ENCODE peak calls at places on chromosomes 13 and 19, in five cellular contexts. M is ascending aorta, I is psoas muscle, U is heart left ventricle, N is posterior vena cava. L is an unnamed sample.

GRCh38 chr19:48393196-48393558 is 291 bp upstream of the GRIN2D start:
- DNase-seq in U (no peak), M (no peak), N (no peak), I (no peak), L (no peak)

GRCh38 chr13:111411186-111411858 is 90.9 kb downstream of the TEX29 start:
- DNase-seq in U (no peak), M (no peak), N (peak), I (no peak), L (no peak)

GRCh38 chr19:46631481-46631880 is 4.5 kb downstream of the GNG8 start:
- DNase-seq in M (no peak), U (no peak), I (peak), N (no peak), L (peak)

GRCh38 chr19:35045667-35046300 is 4.3 kb downstream of the HPN start:
- DNase-seq in N (no peak), M (no peak), I (no peak), U (no peak), L (peak)

GRCh38 chr13:78604782-78605611 is 1.6 kb upstream of the POU4F1 start:
- DNase-seq in I (no peak), M (no peak), U (no peak), N (no peak), L (no peak)

GRCh38 chr13:77184455-77184854 is 142.4 kb downstream of the MYCBP2 start:
- DNase-seq in N (no peak), U (no peak), M (no peak), I (no peak), L (no peak)

GRCh38 chr13:29922896-29923295 is 72.5 kb upstream of the UBL3 start:
- DNase-seq in U (no peak), M (no peak), N (no peak), I (no peak), L (peak)

GRCh38 chr13:109919715-109920375 is 133.5 kb upstream of the IRS2 start:
- DNase-seq in I (no peak), U (no peak), N (no peak), M (no peak), L (no peak)

GRCh38 chr13:110876592-110876991 is 38.3 kb downstream of the ANKRD10 start:
- DNase-seq in U (no peak), I (no peak), M (no peak), N (no peak), L (no peak)

GRCh38 chr19:4295972-4296771 is 6.0 kb downstream of the TMIGD2 start:
- DNase-seq in I (no peak), N (no peak), U (no peak), M (no peak), L (no peak)

GRCh38 chr13:43232866-43233265 is 209.5 kb downstream of the DNAJC15 start:
- DNase-seq in U (no peak), N (no peak), M (no peak), I (no peak), L (peak)

GRCh38 chr13:20128459-20128927 is 32.4 kb downstream of the GJA3 start:
- DNase-seq in U (no peak), M (no peak), N (peak), I (no peak), L (no peak)

GRCh38 chr19:18029617-18030338 is 21.8 kb downstream of the ARRDC2 start:
- DNase-seq in U (no peak), I (peak), N (no peak), M (no peak), L (peak)

GRCh38 chr19:3818479-3818878 is 32.3 kb upstream of the MATK start:
- DNase-seq in I (no peak), U (no peak), M (no peak), N (no peak), L (peak)

GRCh38 chr19:46919324-46919723 is 58.5 kb downstream of the ARHGAP35 start:
- DNase-seq in M (peak), N (no peak), U (no peak), I (no peak), L (peak)

GRCh38 chr19:7497292-7497691 is 8.5 kb upstream of the PEX11G start:
- DNase-seq in I (no peak), N (no peak), M (no peak), U (no peak), L (peak)

GRCh38 chr13:66657165-66657895 is 572.8 kb downstream of the PCDH9 start:
- DNase-seq in M (no peak), N (peak), U (peak), I (peak), L (peak)

GRCh38 chr13:97495678-97496077 is 61.7 kb downstream of the RAP2A start:
- DNase-seq in U (no peak), M (no peak), I (no peak), N (no peak), L (no peak)

GRCh38 chr13:73938375-73939070 is 195.7 kb downstream of the KLF12 start:
- DNase-seq in I (no peak), M (no peak), N (no peak), U (no peak), L (peak)

GRCh38 chr13:80469841-80470378 is 129.0 kb upstream of the SPRY2 start:
- DNase-seq in N (peak), M (peak), I (peak), U (peak), L (peak)

GRCh38 chr19:19460258-19460731 is 54.8 kb downstream of the GATAD2A start:
- DNase-seq in I (no peak), M (no peak), N (peak), U (no peak), L (peak)

GRCh38 chr19:15836345-15836594 is 20.8 kb upstream of the OR10H1 start:
- DNase-seq in N (no peak), M (no peak), U (no peak), I (no peak), L (no peak)

GRCh38 chr13:114151565-114152284 is 19.3 kb upstream of the RASA3 start:
- DNase-seq in M (no peak), U (no peak), I (peak), N (peak), L (no peak)

GRCh38 chr13:34044041-34044440 is 226.1 kb downstream of the RFC3 start:
- DNase-seq in N (no peak), I (no peak), U (no peak), M (no peak), L (no peak)

GRCh38 chr13:73929287-73929932 is 204.8 kb downstream of the KLF12 start:
- DNase-seq in N (no peak), U (no peak), I (no peak), M (no peak), L (no peak)

GRCh38 chr19:46513461-46514236 is 18.0 kb upstream of the PNMA8B start:
- DNase-seq in M (peak), U (peak), N (peak), I (peak), L (peak)

GRCh38 chr13:93959796-93960533 is 519.5 kb downstream of the DCT start:
- DNase-seq in I (no peak), U (no peak), N (no peak), M (no peak), L (peak)

GRCh38 chr19:41543582-41543981 is 32.4 kb upstream of the CEACAM21 start:
- DNase-seq in U (no peak), M (no peak), N (no peak), I (no peak), L (no peak)

GRCh38 chr19:13039211-13039789 is 44.0 kb downstream of the NFIX start:
- DNase-seq in N (no peak), U (no peak), I (no peak), M (no peak), L (no peak)

GRCh38 chr19:55528030-55528801 is 8.7 kb downstream of the SBK2 start:
- DNase-seq in M (no peak), I (no peak), U (no peak), N (no peak), L (no peak)

GRCh38 chr19:49560358-49560900 is 19.9 kb downstream of the NOSIP start:
- DNase-seq in N (no peak), M (no peak), U (peak), I (peak), L (no peak)

GRCh38 chr13:38563739-38564138 is 123.1 kb upstream of the FREM2 start:
- DNase-seq in N (no peak), I (no peak), U (no peak), M (no peak), L (no peak)

GRCh38 chr19:19405919-19406877 is 723 bp downstream of the GATAD2A start:
- DNase-seq in N (peak), M (peak), I (peak), U (peak), L (peak)

GRCh38 chr13:40149611-40150283 is 494.3 kb downstream of the COG6 start:
- DNase-seq in M (peak), I (no peak), U (no peak), N (no peak), L (peak)

GRCh38 chr13:95553614-95554385 is 1.3 kb downstream of the CLDN10 start:
- DNase-seq in I (no peak), N (no peak), M (no peak), U (no peak), L (peak)

GRCh38 chr13:75787249-75787940 is 151.3 kb downstream of the LMO7 start:
- DNase-seq in I (no peak), N (no peak), U (no peak), M (no peak), L (peak)

GRCh38 chr13:52195052-52195837 is 35.8 kb upstream of the NEK3 start:
- DNase-seq in N (peak), M (peak), I (peak), U (peak), L (peak)

GRCh38 chr13:105365831-105366230 is 1169.6 kb downstream of the EFNB2 start:
- DNase-seq in U (no peak), M (no peak), N (no peak), I (no peak), L (no peak)